ENCODE peak calls at places on chromosomes 12 and 14, in ten cellular contexts. P, G, Z, J, H, R, F, S, X and E are unnamed samples.
A peak's percentile ranks its signal among the peaks of the same experiment; 100 is the strongest.

GRCh38 chr14:36820111-36820709 is 158.6 kb downstream of the PAX9 start:
- DNase-seq in P (no peak), G (no peak), Z (no peak), J (no peak), H (no peak), R (no peak), F (no peak), S (no peak), X (no peak), E (no peak)

GRCh38 chr12:102526701-102527100 is 46.3 kb upstream of the IGF1 start:
- DNase-seq in P (no peak), G (no peak), Z (no peak), J (peak; percentile 19), H (no peak), R (no peak), F (peak; percentile 32), S (peak; percentile 20), X (no peak), E (no peak)

GRCh38 chr14:106039400-106039799 is 513.0 kb downstream of the TMEM121 start:
- DNase-seq in P (no peak), G (peak; percentile 17), Z (peak; percentile 10), J (no peak), H (peak; percentile 24), R (peak; percentile 48), F (no peak), S (no peak), X (peak; percentile 22), E (no peak)

GRCh38 chr12:41442905-41443304 is 254.8 kb downstream of the PDZRN4 start:
- DNase-seq in P (no peak), G (no peak), Z (no peak), J (no peak), H (no peak), R (no peak), F (no peak), S (no peak), X (no peak), E (no peak)

GRCh38 chr14:56648508-56649301 is 69.1 kb downstream of the TMEM260 start:
- DNase-seq in P (no peak), G (no peak), Z (no peak), J (no peak), H (no peak), R (no peak), F (no peak), S (no peak), X (no peak), E (no peak)

GRCh38 chr12:90499793-90500192 is 455.2 kb downstream of the CCER1 start:
- DNase-seq in P (no peak), G (no peak), Z (no peak), J (no peak), H (no peak), R (no peak), F (no peak), S (no peak), X (no peak), E (no peak)

GRCh38 chr12:131900397-131900796 is 6.0 kb downstream of the ULK1 start:
- DNase-seq in P (no peak), G (no peak), Z (no peak), J (no peak), H (no peak), R (no peak), F (no peak), S (no peak), X (no peak), E (no peak)

GRCh38 chr12:76065917-76066316 is 18.6 kb downstream of the NAP1L1 start:
- DNase-seq in P (no peak), G (no peak), Z (no peak), J (no peak), H (no peak), R (no peak), F (no peak), S (no peak), X (no peak), E (no peak)

GRCh38 chr12:72057330-72057911 is 118.8 kb downstream of the TPH2 start:
- DNase-seq in P (no peak), G (no peak), Z (no peak), J (peak; percentile 60), H (no peak), R (no peak), F (peak; percentile 2), S (peak; percentile 50), X (no peak), E (no peak)

GRCh38 chr14:94474581-94475031 is 1.4 kb downstream of the SERPINA9 start:
- DNase-seq in P (no peak), G (no peak), Z (no peak), J (peak; percentile 41), H (no peak), R (no peak), F (no peak), S (peak; percentile 7), X (no peak), E (no peak)

GRCh38 chr14:85038526-85038925 is 491.4 kb upstream of the FLRT2 start:
- DNase-seq in P (no peak), G (no peak), Z (no peak), J (no peak), H (no peak), R (no peak), F (no peak), S (no peak), X (no peak), E (no peak)

GRCh38 chr12:124185970-124186686 is 108.8 kb upstream of the RFLNA start:
- DNase-seq in P (no peak), G (no peak), Z (no peak), J (no peak), H (no peak), R (no peak), F (no peak), S (no peak), X (no peak), E (peak; percentile 38)

DNA sequence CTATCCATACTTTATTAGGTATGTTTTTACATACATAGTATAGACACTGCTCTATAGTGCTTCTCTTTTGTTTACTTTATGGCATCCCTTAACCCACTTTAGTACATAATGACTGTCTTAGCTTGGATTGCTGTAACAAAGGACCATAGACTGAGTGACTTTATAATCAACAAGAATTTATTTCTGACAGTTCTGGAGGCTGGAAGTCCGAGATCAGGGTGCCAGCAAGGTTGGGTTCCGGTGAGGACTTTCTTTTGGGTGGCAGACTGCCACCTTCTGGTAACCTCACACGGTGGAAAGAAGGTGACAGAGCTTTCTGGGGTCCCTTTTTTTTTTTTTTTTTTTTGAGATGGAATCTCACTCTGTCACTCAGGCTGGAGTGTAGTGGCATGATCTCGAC is 48.6 kb upstream of the PPM1H start:
- DNase-seq in P (peak; percentile 32), G (no peak), Z (no peak), J (no peak), H (no peak), R (peak; percentile 37), F (no peak), S (no peak), X (no peak), E (no peak)
- TF ChIP-seq CTCF in P (no peak), G (peak; percentile 27), Z (peak; percentile 11), J (no peak), H (no peak), R (peak; percentile 18), F (peak; percentile 50), S (no peak), X (peak; percentile 7), E (no peak)

DNA sequence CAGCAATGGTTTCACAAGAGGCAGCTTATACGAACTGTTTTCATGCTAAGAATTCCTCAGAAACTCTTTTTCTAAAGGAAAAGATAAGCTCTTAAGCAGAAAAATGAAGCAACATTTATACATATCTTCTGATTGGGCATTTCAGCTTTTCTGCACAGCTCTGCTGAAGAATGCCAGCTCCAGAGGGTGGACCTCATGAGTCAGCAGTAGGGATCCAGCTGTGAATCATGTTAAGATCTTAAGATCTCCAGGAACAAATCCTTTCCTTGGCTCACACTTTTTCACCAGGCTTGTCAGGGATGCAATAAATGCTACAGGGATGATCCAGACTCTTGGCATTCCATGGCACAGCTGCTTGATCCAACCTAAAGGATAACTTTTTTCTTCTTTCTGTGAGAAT is 477.1 kb upstream of the CCDC196 start:
- DNase-seq in P (no peak), G (no peak), Z (no peak), J (peak; percentile 82), H (no peak), R (no peak), F (peak; percentile 2), S (peak; percentile 75), X (no peak), E (no peak)
- TF ChIP-seq CTCF in P (no peak), G (no peak), Z (no peak), J (no peak), H (no peak), R (no peak), F (no peak), S (no peak), X (no peak), E (no peak)

DNA sequence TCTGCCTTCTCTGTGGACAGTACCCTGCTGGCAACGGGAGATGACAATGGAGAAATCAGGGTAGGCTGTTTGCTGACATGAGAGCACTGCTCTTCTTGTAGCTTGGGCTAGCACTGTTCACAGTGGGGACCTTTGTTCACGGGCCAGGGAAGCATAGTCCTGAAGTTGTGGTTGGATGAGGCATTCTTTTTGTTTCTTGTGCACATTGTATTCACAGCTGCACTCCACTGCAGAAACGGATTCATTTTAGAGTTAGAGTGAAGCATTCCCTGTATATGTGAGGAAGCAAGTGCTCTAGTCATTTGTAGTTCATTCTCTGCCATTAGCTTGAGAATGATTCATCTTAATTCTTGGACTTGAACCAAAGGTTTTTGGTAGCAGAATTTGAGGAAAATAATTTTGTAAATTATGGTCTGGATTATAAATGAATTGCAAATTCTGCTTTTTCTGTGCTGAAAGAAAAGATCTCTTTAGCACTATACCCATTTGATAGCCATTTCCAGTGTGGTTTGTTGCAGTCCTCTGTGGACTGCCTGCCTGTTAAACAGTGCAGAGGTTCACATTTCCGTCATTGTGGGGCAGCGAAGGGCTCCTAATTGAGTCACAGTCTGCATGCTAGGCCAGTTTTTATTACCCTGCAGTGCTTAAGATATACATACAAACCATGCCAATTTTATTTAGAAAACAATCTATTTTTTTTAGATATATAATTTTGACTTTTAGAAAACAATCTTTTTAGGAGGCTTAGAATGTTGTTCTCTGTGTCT is 80.6 kb downstream of the APAF1 start:
- DNase-seq in P (peak; percentile 62), G (peak; percentile 46), Z (peak; percentile 59), J (peak; percentile 83), H (no peak), R (peak; percentile 42), F (peak; percentile 77), S (peak; percentile 75), X (peak; percentile 48), E (no peak)
- TF ChIP-seq CTCF in P (peak; percentile 25), G (peak; percentile 60), Z (peak; percentile 70), J (peak; percentile 70), H (no peak), R (peak; percentile 31), F (peak; percentile 77), S (peak; percentile 76), X (peak; percentile 65), E (no peak)

DNA sequence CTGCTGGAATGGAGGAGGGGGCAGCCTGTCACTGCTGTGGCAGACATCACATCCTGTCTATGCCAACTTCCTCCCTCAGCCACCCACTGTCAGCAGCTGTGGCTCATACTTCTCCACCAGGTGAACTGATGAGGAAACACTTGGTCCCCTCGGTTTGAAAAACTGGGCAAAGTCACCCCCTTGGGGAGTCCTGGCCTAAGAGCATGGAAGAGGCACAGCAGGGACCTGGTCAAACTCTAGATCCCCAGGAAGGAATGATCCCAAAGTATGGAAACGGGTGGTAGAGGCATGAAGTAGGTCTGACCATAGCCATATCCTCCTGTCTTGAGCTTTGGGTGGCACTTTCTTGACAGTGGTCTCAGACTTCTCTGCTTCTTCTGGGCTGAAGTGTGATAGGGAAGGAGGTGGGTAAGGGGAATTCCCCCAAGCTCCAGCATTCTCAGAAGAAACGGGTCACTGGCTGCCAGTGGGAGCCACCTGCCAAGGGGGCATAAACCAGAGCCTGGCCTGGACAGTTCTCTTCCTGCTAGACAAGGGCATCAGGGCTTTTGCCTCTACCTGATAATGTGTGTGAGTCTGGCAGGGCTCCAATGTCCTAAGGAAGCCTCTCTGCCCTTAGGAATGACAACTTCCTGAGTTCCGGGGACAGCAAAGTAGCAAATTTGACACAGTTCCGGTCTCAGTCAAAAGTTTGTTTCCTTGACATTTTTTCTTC is 36.0 kb downstream of the FMNL3 start:
- DNase-seq in P (no peak), G (no peak), Z (no peak), J (no peak), H (peak; percentile 36), R (peak; percentile 55), F (no peak), S (no peak), X (no peak), E (peak; percentile 68)
- TF ChIP-seq CTCF in P (no peak), G (no peak), Z (no peak), J (no peak), H (no peak), R (no peak), F (no peak), S (no peak), X (no peak), E (no peak)